ENCODE peak calls at places on chromosomes 1 and 21, in four cellular contexts. Z is SK-N-SH, G is K562, Y is GM12878. Q is an unnamed sample.

GRCh38 chr1:7070389-7071029 is 285.3 kb downstream of the CAMTA1 start:
- DNase-seq in Z (peak), G (peak), Y (peak), Q (peak)

GRCh38 chr1:56676571-56677035 is 31.5 kb downstream of the PRKAA2 start:
- DNase-seq in Z (no peak), G (no peak), Y (no peak), Q (no peak)

GRCh38 chr1:37498872-37499617 is 15.5 kb downstream of the MEAF6 start:
- DNase-seq in Z (peak), G (peak), Y (no peak), Q (no peak)

GRCh38 chr21:42199488-42200463 is 19.2 kb upstream of the ABCG1 start:
- DNase-seq in Z (no peak), G (no peak), Y (peak), Q (no peak)

GRCh38 chr1:92329356-92330129 is 30.7 kb downstream of the RPAP2 start:
- DNase-seq in Z (no peak), G (no peak), Y (no peak), Q (no peak)

GRCh38 chr1:63601463-63601862 is 8.3 kb downstream of the PGM1 start:
- DNase-seq in Z (no peak), G (no peak), Y (no peak), Q (no peak)

GRCh38 chr21:34935452-34935851 is 113.7 kb downstream of the RUNX1 start:
- DNase-seq in Z (no peak), G (no peak), Y (no peak), Q (no peak)

GRCh38 chr1:53089478-53090226 is 27.6 kb downstream of the PODN start:
- DNase-seq in Z (no peak), G (no peak), Y (no peak), Q (no peak)

GRCh38 chr1:7228252-7228961 is 443.2 kb downstream of the CAMTA1 start:
- DNase-seq in Z (no peak), G (no peak), Y (no peak), Q (no peak)

GRCh38 chr1:38728176-38728908 is 131.2 kb downstream of the RRAGC start:
- DNase-seq in Z (no peak), G (no peak), Y (no peak), Q (no peak)

GRCh38 chr1:180181048-180181447 is 26.4 kb downstream of the QSOX1 start:
- DNase-seq in Z (peak), G (peak), Y (no peak), Q (peak)

GRCh38 chr1:93196591-93196990 is 16.1 kb downstream of the CCDC18 start:
- DNase-seq in Z (no peak), G (no peak), Y (no peak), Q (no peak)

GRCh38 chr1:54397090-54397591 is 9.1 kb downstream of the SSBP3 start:
- DNase-seq in Z (peak), G (no peak), Y (no peak), Q (no peak)

GRCh38 chr1:16183157-16183556 is 27.3 kb upstream of the EPHA2 start:
- DNase-seq in Z (no peak), G (no peak), Y (no peak), Q (no peak)

DNA sequence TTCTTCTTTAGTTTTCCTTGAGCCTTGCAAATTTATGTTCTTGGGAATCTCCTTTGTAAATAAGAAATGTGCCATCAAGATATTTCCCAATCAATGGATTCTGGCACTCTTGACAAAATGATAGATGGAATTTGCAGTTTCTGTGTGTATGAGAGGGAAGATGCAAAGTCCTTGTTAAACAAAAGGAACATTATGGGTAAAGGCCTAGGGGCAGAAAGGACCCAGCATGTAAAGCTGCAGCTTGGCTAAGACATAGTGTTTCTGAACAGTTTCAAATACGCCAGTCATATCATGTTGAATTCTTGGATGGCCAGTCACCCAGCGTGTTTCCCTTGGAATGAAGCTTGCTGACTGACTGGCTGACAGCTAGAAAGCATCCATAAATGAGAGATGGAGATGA is 210.8 kb downstream of the NFIA start:
- DNase-seq in Z (no peak), G (no peak), Y (no peak), Q (no peak)
- TF ChIP-seq USF1 in Z (no peak), G (no peak), Y (no peak), Q (no peak)

GRCh38 chr1:103459385-103459784 is 66.1 kb upstream of the RNPC3 start:
- DNase-seq in Z (no peak), G (no peak), Y (no peak), Q (no peak)

GRCh38 chr1:103467100-103467499 is 58.4 kb upstream of the RNPC3 start:
- DNase-seq in Z (no peak), G (no peak), Y (no peak), Q (no peak)

GRCh38 chr1:103457856-103458255 is 67.6 kb upstream of the RNPC3 start:
- DNase-seq in Z (no peak), G (no peak), Y (no peak), Q (peak)

GRCh38 chr1:103460496-103460895 is 65.0 kb upstream of the RNPC3 start:
- DNase-seq in Z (no peak), G (no peak), Y (no peak), Q (no peak)

DNA sequence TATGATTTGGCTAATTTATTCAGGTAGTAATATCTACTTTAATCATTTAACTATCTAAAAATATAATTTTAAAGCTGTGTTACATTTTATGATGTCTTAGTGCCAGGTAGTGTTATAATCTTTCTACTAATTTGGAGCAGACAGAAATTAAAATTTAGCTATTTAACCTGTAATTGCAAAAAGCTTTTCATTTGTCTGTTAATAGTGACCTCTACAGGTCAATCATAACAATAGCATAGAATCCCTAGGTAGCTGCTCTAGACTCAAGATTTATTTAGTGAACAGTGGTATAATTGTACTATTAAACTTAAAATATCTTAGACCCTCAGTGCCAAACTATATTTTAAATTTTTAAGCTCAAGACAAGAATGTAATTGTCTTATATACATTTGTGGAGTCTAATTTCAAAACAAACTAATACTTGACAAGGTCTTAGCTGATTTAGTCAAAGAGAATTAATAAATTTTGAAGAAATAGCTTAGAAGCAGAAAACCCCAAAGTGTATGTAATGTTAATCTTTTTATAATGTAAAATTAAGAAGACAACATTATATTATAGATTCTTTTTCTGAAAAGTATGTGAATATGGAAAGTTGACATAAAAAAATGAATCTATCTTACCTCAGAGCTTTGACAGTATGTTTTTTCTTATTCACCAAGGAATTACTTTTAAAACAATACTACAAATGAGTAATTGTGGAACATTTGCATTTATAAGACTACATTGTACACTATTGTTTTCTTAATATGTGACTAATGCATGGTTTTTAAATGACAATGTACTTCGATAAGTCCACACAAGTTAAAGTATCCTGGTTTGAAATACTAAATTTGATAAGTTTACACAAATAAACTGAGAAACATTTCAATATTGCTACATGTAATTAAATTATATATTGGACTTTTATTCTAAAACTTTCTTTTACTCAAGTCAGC is 64.1 kb upstream of the RNPC3 start:
- DNase-seq in Z (peak), G (peak), Y (no peak), Q (no peak)
- TF ChIP-seq USF1 in Z (no peak), G (no peak), Y (no peak), Q (no peak)

GRCh38 chr1:200751717-200752116 is 13.0 kb downstream of the CAMSAP2 start:
- DNase-seq in Z (no peak), G (no peak), Y (no peak), Q (no peak)
- TF ChIP-seq USF1 in Z (no peak), G (no peak), Y (no peak), Q (no peak)

DNA sequence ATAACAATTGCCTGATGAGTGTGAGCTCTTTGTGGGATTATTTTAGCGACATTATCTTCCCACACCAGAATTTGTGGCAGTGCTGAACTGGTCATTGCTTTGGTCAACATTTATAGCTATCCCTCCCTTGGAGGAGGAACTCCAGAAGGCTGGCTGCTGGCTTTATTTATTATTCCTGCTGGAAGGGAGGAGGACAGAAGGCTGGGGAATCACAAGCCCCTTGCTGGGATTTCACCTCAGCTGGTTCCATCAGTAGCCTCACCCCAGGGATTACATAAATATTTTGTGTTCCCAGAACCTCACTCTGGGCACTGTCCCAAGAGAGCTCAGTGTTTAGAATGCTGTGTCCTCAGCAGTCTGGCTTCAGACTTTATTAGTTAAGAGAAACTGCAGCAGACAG is 102.8 kb upstream of the C1orf21 start:
- DNase-seq in Z (no peak), G (no peak), Y (no peak), Q (no peak)
- TF ChIP-seq USF1 in Z (no peak), G (no peak), Y (no peak), Q (no peak)

GRCh38 chr1:34407140-34407539 is 230.4 kb downstream of the C1orf94 start:
- DNase-seq in Z (no peak), G (no peak), Y (no peak), Q (no peak)

GRCh38 chr1:34409689-34410229 is 233.1 kb downstream of the C1orf94 start:
- DNase-seq in Z (no peak), G (no peak), Y (no peak), Q (no peak)

GRCh38 chr1:34405266-34405959 is 228.7 kb downstream of the C1orf94 start:
- DNase-seq in Z (no peak), G (no peak), Y (no peak), Q (no peak)

GRCh38 chr1:34406377-34406776 is 229.7 kb downstream of the C1orf94 start:
- DNase-seq in Z (no peak), G (no peak), Y (no peak), Q (no peak)

DNA sequence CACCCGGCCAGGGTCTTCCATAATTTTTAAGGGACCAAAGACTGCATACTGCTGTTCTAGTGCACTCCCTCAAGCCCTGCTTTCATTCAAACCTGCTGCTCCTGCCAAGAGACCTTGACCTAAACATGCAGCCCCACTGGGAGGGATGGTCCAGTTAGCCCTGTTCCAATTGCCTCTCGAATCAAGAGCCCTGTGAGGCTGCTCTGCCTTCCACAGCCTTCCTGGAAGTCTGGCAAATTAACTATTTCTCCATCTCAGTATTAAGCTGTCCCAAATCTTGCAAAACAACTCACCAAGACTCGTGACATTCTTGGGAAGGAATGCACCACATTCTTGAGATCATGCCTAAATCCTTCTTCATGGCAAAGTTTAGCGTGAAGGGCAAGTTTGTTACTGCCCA is 231.3 kb downstream of the C1orf94 start:
- DNase-seq in Z (no peak), G (no peak), Y (no peak), Q (no peak)
- TF ChIP-seq USF1 in Z (no peak), G (no peak), Y (no peak), Q (no peak)